ENCODE peak calls at places on chromosome 22, in six cellular contexts. One of them, this sample, is unnamed.

GRCh38 chr22:28711820-28712777 is 29.5 kb downstream of the CHEK2 start:
- DNase-seq in OCI-LY7: no peak
- DNase-seq in IMR-90: peak
- DNase-seq in AG09309: peak
- DNase-seq in psoas muscle: no peak
- DNase-seq in cardiac muscle cell: peak
- DNase-seq in this sample: peak

GRCh38 chr22:37365950-37366349 is 61.3 kb downstream of the ELFN2 start:
- DNase-seq in OCI-LY7: no peak
- DNase-seq in IMR-90: no peak
- DNase-seq in AG09309: no peak
- DNase-seq in psoas muscle: no peak
- DNase-seq in cardiac muscle cell: no peak
- DNase-seq in this sample: no peak

GRCh38 chr22:30402036-30402759 is 5.4 kb downstream of the SEC14L2 start:
- DNase-seq in OCI-LY7: no peak
- DNase-seq in IMR-90: no peak
- DNase-seq in AG09309: no peak
- DNase-seq in psoas muscle: no peak
- DNase-seq in cardiac muscle cell: peak
- DNase-seq in this sample: no peak

GRCh38 chr22:25736378-25737011 is 5.5 kb upstream of the MYO18B start:
- DNase-seq in OCI-LY7: no peak
- DNase-seq in IMR-90: no peak
- DNase-seq in AG09309: no peak
- DNase-seq in psoas muscle: no peak
- DNase-seq in cardiac muscle cell: no peak
- DNase-seq in this sample: no peak

GRCh38 chr22:17706451-17706900 is 67.8 kb downstream of the BID start:
- DNase-seq in OCI-LY7: peak
- DNase-seq in IMR-90: peak
- DNase-seq in AG09309: peak
- DNase-seq in psoas muscle: no peak
- DNase-seq in cardiac muscle cell: peak
- DNase-seq in this sample: peak

GRCh38 chr22:25402501-25403283 is 161.8 kb upstream of the GRK3 start:
- DNase-seq in OCI-LY7: no peak
- DNase-seq in IMR-90: peak
- DNase-seq in AG09309: no peak
- DNase-seq in psoas muscle: no peak
- DNase-seq in cardiac muscle cell: peak
- DNase-seq in this sample: no peak

GRCh38 chr22:22830957-22831688 is 56.5 kb upstream of the IGLL5 start:
- DNase-seq in OCI-LY7: no peak
- DNase-seq in IMR-90: no peak
- DNase-seq in AG09309: no peak
- DNase-seq in psoas muscle: no peak
- DNase-seq in cardiac muscle cell: no peak
- DNase-seq in this sample: no peak

GRCh38 chr22:47218671-47219070 is 456.2 kb downstream of the TBC1D22A start:
- DNase-seq in OCI-LY7: no peak
- DNase-seq in IMR-90: no peak
- DNase-seq in AG09309: no peak
- DNase-seq in psoas muscle: peak
- DNase-seq in cardiac muscle cell: no peak
- DNase-seq in this sample: no peak

GRCh38 chr22:32058656-32059280 is 15.7 kb downstream of the SLC5A1 start:
- DNase-seq in OCI-LY7: no peak
- DNase-seq in IMR-90: no peak
- DNase-seq in AG09309: no peak
- DNase-seq in psoas muscle: no peak
- DNase-seq in cardiac muscle cell: peak
- DNase-seq in this sample: peak

GRCh38 chr22:22942511-22943329 is 55.1 kb downstream of the IGLL5 start:
- DNase-seq in OCI-LY7: peak
- DNase-seq in IMR-90: peak
- DNase-seq in AG09309: no peak
- DNase-seq in psoas muscle: no peak
- DNase-seq in cardiac muscle cell: peak
- DNase-seq in this sample: no peak

DNA sequence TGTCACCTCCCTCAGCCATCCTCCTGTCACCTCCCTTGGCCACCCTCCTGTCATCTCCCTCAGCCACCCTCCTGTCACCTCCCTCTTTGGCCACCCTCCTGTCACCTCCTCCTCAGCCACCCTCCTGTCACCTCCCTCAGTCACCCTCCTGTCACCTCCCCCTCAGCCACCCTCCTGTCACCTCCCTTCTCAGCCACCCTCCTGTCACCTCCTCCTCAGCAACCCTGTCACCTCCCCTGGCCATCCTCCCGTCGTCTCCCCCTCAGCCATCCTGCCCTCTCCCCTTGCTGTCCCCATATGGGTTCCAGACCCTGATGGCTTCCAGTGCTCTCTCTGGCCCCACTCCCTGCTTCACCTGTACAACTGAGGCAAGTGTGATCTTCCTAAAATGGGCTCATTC is 61.8 kb downstream of the SCUBE1 start:
- DNase-seq in OCI-LY7: no peak
- DNase-seq in IMR-90: no peak
- DNase-seq in AG09309: no peak
- DNase-seq in psoas muscle: no peak
- DNase-seq in cardiac muscle cell: no peak
- DNase-seq in this sample: no peak
- H3K4me3 ChIP-seq in OCI-LY7: no peak
- H3K4me3 ChIP-seq in IMR-90: no peak
- H3K4me3 ChIP-seq in AG09309: no peak
- H3K4me3 ChIP-seq in psoas muscle: no peak
- H3K4me3 ChIP-seq in cardiac muscle cell: no peak
- H3K4me3 ChIP-seq in this sample: no peak

GRCh38 chr22:50326959-50327710 is at the start of gene DENND6B:
- DNase-seq in OCI-LY7: peak
- DNase-seq in IMR-90: peak
- DNase-seq in AG09309: no peak
- DNase-seq in psoas muscle: peak
- DNase-seq in cardiac muscle cell: peak
- DNase-seq in this sample: no peak
- TF ChIP-seq CTCF in OCI-LY7: peak
- TF ChIP-seq CTCF in IMR-90: peak
- TF ChIP-seq CTCF in AG09309: peak
- TF ChIP-seq CTCF in psoas muscle: peak
- TF ChIP-seq CTCF in cardiac muscle cell: no peak
- TF ChIP-seq CTCF in this sample: peak

DNA sequence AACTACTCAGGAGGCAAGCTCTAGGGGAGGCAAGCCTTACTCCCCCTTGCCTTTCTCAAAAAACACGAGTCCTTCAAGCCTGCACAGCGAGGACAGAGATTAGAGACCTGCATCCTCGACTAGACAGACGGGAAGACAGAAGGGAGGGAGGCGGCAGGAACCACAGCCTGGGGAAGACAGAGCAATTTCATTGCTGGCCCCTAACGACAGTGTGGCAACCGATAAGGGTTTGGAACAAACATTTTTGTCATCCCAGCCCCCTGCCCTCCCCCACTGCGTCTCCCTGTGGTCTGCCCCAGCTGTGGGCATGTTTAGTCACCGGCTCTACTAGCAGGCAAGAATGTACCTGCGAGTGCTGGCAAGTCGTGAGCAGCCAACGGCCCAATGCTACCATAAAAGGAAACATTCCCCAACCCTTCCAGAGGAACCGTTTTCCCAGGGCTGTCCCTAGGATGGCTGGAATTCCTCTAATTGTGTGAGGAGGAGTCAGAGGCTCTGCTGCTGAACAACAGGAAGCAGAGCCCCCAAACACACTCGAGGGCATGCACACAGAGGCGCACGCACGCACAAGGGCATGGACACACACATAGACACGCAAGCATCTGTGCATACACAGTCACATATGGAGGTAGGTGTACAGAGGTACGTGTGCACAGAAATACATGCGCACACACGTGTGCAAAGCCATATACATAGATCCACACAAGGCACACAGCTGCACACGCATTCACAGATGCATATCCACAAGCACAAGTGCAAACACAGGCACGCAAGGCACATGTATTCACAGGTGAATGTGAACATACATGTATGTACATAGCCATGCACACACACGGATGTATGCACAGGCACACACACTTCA is 58.3 kb downstream of the MYH9 start:
- DNase-seq in OCI-LY7: peak
- DNase-seq in IMR-90: peak
- DNase-seq in AG09309: peak
- DNase-seq in psoas muscle: no peak
- DNase-seq in cardiac muscle cell: peak
- DNase-seq in this sample: peak
- H3K4me3 ChIP-seq in OCI-LY7: no peak
- H3K4me3 ChIP-seq in IMR-90: no peak
- H3K4me3 ChIP-seq in AG09309: no peak
- H3K4me3 ChIP-seq in psoas muscle: peak
- H3K4me3 ChIP-seq in cardiac muscle cell: no peak
- H3K4me3 ChIP-seq in this sample: peak

GRCh38 chr22:49429066-49429465 is 398.6 kb downstream of the BRD1 start:
- DNase-seq in OCI-LY7: peak
- DNase-seq in IMR-90: no peak
- DNase-seq in AG09309: no peak
- DNase-seq in psoas muscle: no peak
- DNase-seq in cardiac muscle cell: no peak
- DNase-seq in this sample: no peak
- TF ChIP-seq CTCF in OCI-LY7: peak
- TF ChIP-seq CTCF in IMR-90: no peak
- TF ChIP-seq CTCF in AG09309: no peak
- TF ChIP-seq CTCF in psoas muscle: no peak
- TF ChIP-seq CTCF in cardiac muscle cell: no peak
- TF ChIP-seq CTCF in this sample: no peak

GRCh38 chr22:20378110-20378509 is 15.8 kb upstream of the ZNF74 start:
- DNase-seq in OCI-LY7: no peak
- DNase-seq in IMR-90: no peak
- DNase-seq in AG09309: no peak
- DNase-seq in psoas muscle: no peak
- DNase-seq in cardiac muscle cell: no peak
- DNase-seq in this sample: no peak
- H3K4me3 ChIP-seq in OCI-LY7: no peak
- H3K4me3 ChIP-seq in IMR-90: no peak
- H3K4me3 ChIP-seq in AG09309: no peak
- H3K4me3 ChIP-seq in psoas muscle: no peak
- H3K4me3 ChIP-seq in cardiac muscle cell: no peak
- H3K4me3 ChIP-seq in this sample: no peak

DNA sequence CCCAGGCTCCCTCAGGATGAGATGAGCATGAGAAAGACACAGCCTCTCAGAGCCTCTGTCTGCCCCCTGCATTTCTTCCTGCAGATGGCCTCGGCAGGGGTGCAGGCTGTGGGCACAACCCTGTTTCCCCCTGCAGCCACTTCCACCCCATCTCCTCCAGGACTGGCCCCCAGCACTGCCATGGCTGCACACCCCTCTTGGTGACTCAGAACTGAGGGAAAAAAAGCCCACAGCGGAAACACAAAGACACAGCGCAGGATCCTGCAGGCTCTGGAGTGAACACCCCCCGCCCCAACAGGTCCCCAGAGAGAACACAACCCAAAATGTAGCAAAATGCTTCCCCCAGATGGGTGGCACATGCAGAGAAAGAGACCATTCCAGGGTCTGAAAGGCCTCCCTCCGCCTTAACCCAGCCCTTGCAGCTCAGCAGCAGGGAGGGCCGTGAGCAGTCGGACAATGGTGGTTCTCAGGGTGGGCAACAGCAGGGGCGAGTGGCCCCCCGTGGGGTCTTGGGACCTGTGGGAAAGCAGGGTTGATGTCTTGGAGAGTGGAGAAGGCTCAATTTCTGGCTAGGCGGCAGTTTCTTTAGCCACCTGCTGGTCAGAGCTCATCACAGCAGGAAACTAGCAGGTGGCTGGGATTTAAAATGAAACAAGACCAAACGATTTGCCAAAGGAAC is 8.0 kb downstream of the TUBGCP6 start:
- DNase-seq in OCI-LY7: peak
- DNase-seq in IMR-90: peak
- DNase-seq in AG09309: no peak
- DNase-seq in psoas muscle: no peak
- DNase-seq in cardiac muscle cell: no peak
- DNase-seq in this sample: no peak
- TF ChIP-seq CTCF in OCI-LY7: peak
- TF ChIP-seq CTCF in IMR-90: peak
- TF ChIP-seq CTCF in AG09309: peak
- TF ChIP-seq CTCF in psoas muscle: peak
- TF ChIP-seq CTCF in cardiac muscle cell: peak
- TF ChIP-seq CTCF in this sample: peak

GRCh38 chr22:36322602-36322915 is 65.2 kb downstream of the MYH9 start:
- DNase-seq in OCI-LY7: no peak
- DNase-seq in IMR-90: no peak
- DNase-seq in AG09309: no peak
- DNase-seq in psoas muscle: no peak
- DNase-seq in cardiac muscle cell: no peak
- DNase-seq in this sample: no peak

GRCh38 chr22:36321797-36322601 is 65.8 kb downstream of the MYH9 start:
- DNase-seq in OCI-LY7: no peak
- DNase-seq in IMR-90: no peak
- DNase-seq in AG09309: no peak
- DNase-seq in psoas muscle: no peak
- DNase-seq in cardiac muscle cell: no peak
- DNase-seq in this sample: no peak

GRCh38 chr22:36324414-36324813 is 63.4 kb downstream of the MYH9 start:
- DNase-seq in OCI-LY7: no peak
- DNase-seq in IMR-90: no peak
- DNase-seq in AG09309: no peak
- DNase-seq in psoas muscle: no peak
- DNase-seq in cardiac muscle cell: no peak
- DNase-seq in this sample: no peak

GRCh38 chr22:36323855-36324331 is 63.9 kb downstream of the MYH9 start:
- DNase-seq in OCI-LY7: no peak
- DNase-seq in IMR-90: no peak
- DNase-seq in AG09309: no peak
- DNase-seq in psoas muscle: no peak
- DNase-seq in cardiac muscle cell: peak
- DNase-seq in this sample: no peak

DNA sequence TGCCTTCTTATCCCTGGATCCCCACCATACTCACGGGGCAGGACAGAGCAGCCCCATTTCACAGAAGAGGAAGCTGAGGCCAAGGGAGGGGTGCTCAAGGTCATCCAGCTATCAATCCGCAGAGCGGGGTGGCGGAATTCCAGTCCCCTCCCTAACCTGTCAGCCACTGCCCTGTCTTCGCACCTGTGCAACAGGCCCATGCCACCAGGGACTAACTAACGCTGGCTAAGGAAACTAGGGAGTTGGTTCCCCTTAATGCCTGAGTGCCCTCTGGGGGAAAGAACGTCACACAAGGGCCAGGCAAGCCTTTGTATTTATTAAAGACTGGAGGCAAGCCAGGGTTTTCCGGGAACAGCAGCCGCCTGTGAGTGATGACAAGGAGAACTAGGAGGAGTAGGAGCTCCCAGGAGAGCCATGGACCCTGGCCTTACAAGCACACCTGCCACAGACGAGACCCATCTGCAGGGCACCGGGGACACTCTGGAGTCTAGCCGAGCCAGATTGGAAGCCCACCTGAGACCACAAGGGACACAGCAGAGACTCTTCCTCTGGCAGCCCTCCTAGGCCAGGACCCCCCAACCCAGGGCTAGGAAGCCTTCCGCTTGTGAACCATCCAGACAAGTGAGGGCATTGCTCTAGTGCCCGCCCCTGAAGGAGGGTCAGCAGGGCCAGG is 64.4 kb downstream of the MYH9 start:
- DNase-seq in OCI-LY7: no peak
- DNase-seq in IMR-90: peak
- DNase-seq in AG09309: no peak
- DNase-seq in psoas muscle: no peak
- DNase-seq in cardiac muscle cell: peak
- DNase-seq in this sample: no peak
- H3K4me3 ChIP-seq in OCI-LY7: no peak
- H3K4me3 ChIP-seq in IMR-90: no peak
- H3K4me3 ChIP-seq in AG09309: no peak
- H3K4me3 ChIP-seq in psoas muscle: no peak
- H3K4me3 ChIP-seq in cardiac muscle cell: no peak
- H3K4me3 ChIP-seq in this sample: no peak

GRCh38 chr22:24191381-24191841 is 10.1 kb downstream of the SUSD2 start:
- DNase-seq in OCI-LY7: no peak
- DNase-seq in IMR-90: no peak
- DNase-seq in AG09309: no peak
- DNase-seq in psoas muscle: peak
- DNase-seq in cardiac muscle cell: no peak
- DNase-seq in this sample: no peak
- TF ChIP-seq CTCF in OCI-LY7: no peak
- TF ChIP-seq CTCF in IMR-90: no peak
- TF ChIP-seq CTCF in AG09309: no peak
- TF ChIP-seq CTCF in psoas muscle: no peak
- TF ChIP-seq CTCF in cardiac muscle cell: no peak
- TF ChIP-seq CTCF in this sample: no peak